ENCODE peak calls at places on chromosomes 16 and 17, in four cellular contexts. One of them, this sample, is unnamed.

GRCh38 chr16:4799171-4799855 is 3.1 kb downstream of the ROGDI start:
- DNase-seq in neural crest cell: no peak
- DNase-seq in HS-27A: no peak
- DNase-seq in NCI-H2171: no peak
- DNase-seq in this sample: no peak

GRCh38 chr16:15765880-15766279 is 90.9 kb downstream of the MYH11 start:
- DNase-seq in neural crest cell: peak
- DNase-seq in HS-27A: no peak
- DNase-seq in NCI-H2171: peak
- DNase-seq in this sample: peak

GRCh38 chr17:82753201-82753464 is 1.3 kb downstream of the TBCD start:
- DNase-seq in neural crest cell: no peak
- DNase-seq in HS-27A: no peak
- DNase-seq in NCI-H2171: no peak
- DNase-seq in this sample: no peak

GRCh38 chr16:85391769-85392583 is 221.1 kb upstream of the GSE1 start:
- DNase-seq in neural crest cell: no peak
- DNase-seq in HS-27A: no peak
- DNase-seq in NCI-H2171: no peak
- DNase-seq in this sample: no peak

GRCh38 chr16:89906141-89907025 is 12.3 kb upstream of the MC1R start:
- DNase-seq in neural crest cell: no peak
- DNase-seq in HS-27A: no peak
- DNase-seq in NCI-H2171: no peak
- DNase-seq in this sample: no peak

GRCh38 chr17:75843577-75844529 is at the start of gene UNC13D:
- DNase-seq in neural crest cell: no peak
- DNase-seq in HS-27A: no peak
- DNase-seq in NCI-H2171: no peak
- DNase-seq in this sample: no peak

GRCh38 chr17:37047631-37048104 is 98.9 kb downstream of the AATF start:
- DNase-seq in neural crest cell: peak
- DNase-seq in HS-27A: peak
- DNase-seq in NCI-H2171: peak
- DNase-seq in this sample: peak

GRCh38 chr16:49596119-49596518 is 222.5 kb downstream of the C16orf78 start:
- DNase-seq in neural crest cell: no peak
- DNase-seq in HS-27A: no peak
- DNase-seq in NCI-H2171: no peak
- DNase-seq in this sample: no peak

GRCh38 chr16:14523632-14524031 is 106.4 kb downstream of the PARN start:
- DNase-seq in neural crest cell: no peak
- DNase-seq in HS-27A: no peak
- DNase-seq in NCI-H2171: no peak
- DNase-seq in this sample: no peak

GRCh38 chr16:72480926-72481325 is 309.0 kb upstream of the PMFBP1 start:
- DNase-seq in neural crest cell: no peak
- DNase-seq in HS-27A: no peak
- DNase-seq in NCI-H2171: no peak
- DNase-seq in this sample: no peak

GRCh38 chr17:76841776-76842405 is 26.3 kb upstream of the MGAT5B start:
- DNase-seq in neural crest cell: no peak
- DNase-seq in HS-27A: no peak
- DNase-seq in NCI-H2171: no peak
- DNase-seq in this sample: no peak

GRCh38 chr17:596763-597644 is 117.6 kb downstream of the VPS53 start:
- DNase-seq in neural crest cell: no peak
- DNase-seq in HS-27A: no peak
- DNase-seq in NCI-H2171: no peak
- DNase-seq in this sample: no peak

GRCh38 chr16:15961060-15961511 is 11.7 kb downstream of the ABCC1 start:
- DNase-seq in neural crest cell: no peak
- DNase-seq in HS-27A: no peak
- DNase-seq in NCI-H2171: no peak
- DNase-seq in this sample: no peak

GRCh38 chr16:674968-675883 is at the start of gene RHBDL1:
- DNase-seq in neural crest cell: no peak
- DNase-seq in HS-27A: no peak
- DNase-seq in NCI-H2171: no peak
- DNase-seq in this sample: no peak

GRCh38 chr17:6948976-6949375 is 46.9 kb upstream of the ALOX12 start:
- DNase-seq in neural crest cell: no peak
- DNase-seq in HS-27A: no peak
- DNase-seq in NCI-H2171: no peak
- DNase-seq in this sample: no peak

GRCh38 chr17:3835410-3836229 is 10.4 kb downstream of the NCBP3 start:
- DNase-seq in neural crest cell: no peak
- DNase-seq in HS-27A: no peak
- DNase-seq in NCI-H2171: no peak
- DNase-seq in this sample: no peak

GRCh38 chr16:59192551-59193199 is 458.6 kb upstream of the GOT2 start:
- DNase-seq in neural crest cell: peak
- DNase-seq in HS-27A: peak
- DNase-seq in NCI-H2171: no peak
- DNase-seq in this sample: peak

GRCh38 chr17:57379237-57380054 is 123.1 kb downstream of the MSI2 start:
- DNase-seq in neural crest cell: no peak
- DNase-seq in HS-27A: no peak
- DNase-seq in NCI-H2171: no peak
- DNase-seq in this sample: no peak

GRCh38 chr16:17238285-17239028 is 232.3 kb downstream of the XYLT1 start:
- DNase-seq in neural crest cell: no peak
- DNase-seq in HS-27A: no peak
- DNase-seq in NCI-H2171: no peak
- DNase-seq in this sample: no peak

GRCh38 chr17:70060415-70060814 is 14.6 kb upstream of the KCNJ16 start:
- DNase-seq in neural crest cell: no peak
- DNase-seq in HS-27A: no peak
- DNase-seq in NCI-H2171: peak
- DNase-seq in this sample: no peak

GRCh38 chr17:57142925-57143324 is 57.9 kb downstream of the AKAP1 start:
- DNase-seq in neural crest cell: no peak
- DNase-seq in HS-27A: no peak
- DNase-seq in NCI-H2171: no peak
- DNase-seq in this sample: no peak

GRCh38 chr17:11545002-11545401 is 53.3 kb upstream of the DNAH9 start:
- DNase-seq in neural crest cell: no peak
- DNase-seq in HS-27A: no peak
- DNase-seq in NCI-H2171: no peak
- DNase-seq in this sample: no peak

GRCh38 chr17:61395409-61395982 is 4.1 kb upstream of the TBX2 start:
- DNase-seq in neural crest cell: no peak
- DNase-seq in HS-27A: no peak
- DNase-seq in NCI-H2171: no peak
- DNase-seq in this sample: no peak

GRCh38 chr16:49833796-49834195 is 22.1 kb downstream of the ZNF423 start:
- DNase-seq in neural crest cell: no peak
- DNase-seq in HS-27A: no peak
- DNase-seq in NCI-H2171: no peak
- DNase-seq in this sample: no peak

GRCh38 chr17:10149573-10150399 is 48.6 kb downstream of the GAS7 start:
- DNase-seq in neural crest cell: no peak
- DNase-seq in HS-27A: no peak
- DNase-seq in NCI-H2171: no peak
- DNase-seq in this sample: peak

GRCh38 chr16:565420-566330 is 1.1 kb upstream of the NHLRC4 start:
- DNase-seq in neural crest cell: no peak
- DNase-seq in HS-27A: no peak
- DNase-seq in NCI-H2171: no peak
- DNase-seq in this sample: no peak

GRCh38 chr17:81393684-81394376 is 1.4 kb upstream of the BAHCC1 start:
- DNase-seq in neural crest cell: peak
- DNase-seq in HS-27A: peak
- DNase-seq in NCI-H2171: peak
- DNase-seq in this sample: peak

GRCh38 chr17:58332720-58333395 is 4.3 kb upstream of the TSPOAP1 start:
- DNase-seq in neural crest cell: no peak
- DNase-seq in HS-27A: no peak
- DNase-seq in NCI-H2171: no peak
- DNase-seq in this sample: peak

GRCh38 chr16:81650982-81651562 is 128.0 kb upstream of the PLCG2 start:
- DNase-seq in neural crest cell: no peak
- DNase-seq in HS-27A: no peak
- DNase-seq in NCI-H2171: peak
- DNase-seq in this sample: no peak

GRCh38 chr17:57819867-57820266 is 30.0 kb downstream of the MRPS23 start:
- DNase-seq in neural crest cell: no peak
- DNase-seq in HS-27A: no peak
- DNase-seq in NCI-H2171: no peak
- DNase-seq in this sample: peak

GRCh38 chr17:31510273-31511175 is 119.0 kb downstream of the RAB11FIP4 start:
- DNase-seq in neural crest cell: no peak
- DNase-seq in HS-27A: no peak
- DNase-seq in NCI-H2171: no peak
- DNase-seq in this sample: no peak

GRCh38 chr17:80862341-80862969 is 129.2 kb upstream of the CHMP6 start:
- DNase-seq in neural crest cell: no peak
- DNase-seq in HS-27A: no peak
- DNase-seq in NCI-H2171: no peak
- DNase-seq in this sample: no peak